ENCODE peak calls at places on chromosome 1, in four cellular contexts. Q is SK-N-DZ, S is cardiac muscle cell, H is hippocampal formation. E is an unnamed sample.

GRCh38 chr1:170375082-170375733 is 156.8 kb upstream of the GORAB start:
- DNase-seq in Q (no peak), S (no peak), H (no peak), E (no peak)

GRCh38 chr1:113118266-113118665 is 45.3 kb downstream of the LRIG2 start:
- DNase-seq in Q (no peak), S (no peak), H (no peak), E (no peak)

GRCh38 chr1:216416488-216416887 is 6.8 kb downstream of the USH2A start:
- DNase-seq in Q (no peak), S (peak), H (no peak), E (no peak)

GRCh38 chr1:212847549-212847948 is at the start of gene SPATA45:
- DNase-seq in Q (no peak), S (no peak), H (no peak), E (no peak)

GRCh38 chr1:221816899-221817298 is 75.0 kb upstream of the DUSP10 start:
- DNase-seq in Q (no peak), S (peak), H (no peak), E (no peak)

GRCh38 chr1:9201421-9202239 is 32.9 kb upstream of the H6PD start:
- DNase-seq in Q (no peak), S (peak), H (no peak), E (no peak)

GRCh38 chr1:12184008-12184681 is 17.4 kb downstream of the TNFRSF1B start:
- DNase-seq in Q (peak), S (peak), H (peak), E (peak)

GRCh38 chr1:193077991-193078390 is 18.6 kb downstream of the RO60 start:
- DNase-seq in Q (no peak), S (peak), H (no peak), E (no peak)

GRCh38 chr1:236893626-236894545 is 98.8 kb downstream of the MTR start:
- DNase-seq in Q (no peak), S (no peak), H (no peak), E (no peak)

GRCh38 chr1:36329817-36330216 is 6.4 kb upstream of the EVA1B start:
- DNase-seq in Q (no peak), S (no peak), H (no peak), E (no peak)